ENCODE peak calls at places on chromosome 13, in five cellular contexts. G is breast epithelium, S is right atrium auricular region, H is heart right ventricle, W is aorta. K is an unnamed sample.

GRCh38 chr13:89310943-89311342 is 1639.8 kb downstream of the SLITRK5 start:
- DNase-seq in G (no peak), S (no peak), H (no peak), W (no peak), K (no peak)

GRCh38 chr13:65353951-65354350 is 1876.2 kb downstream of the PCDH9 start:
- DNase-seq in G (no peak), S (no peak), H (no peak), W (no peak), K (no peak)

GRCh38 chr13:50831510-50831909 is 12.0 kb downstream of the DLEU7 start:
- DNase-seq in G (no peak), S (no peak), H (no peak), W (no peak), K (no peak)

GRCh38 chr13:95296326-95296939 is 4.8 kb downstream of the ABCC4 start:
- DNase-seq in G (no peak), S (no peak), H (peak; percentile 38), W (no peak), K (peak; percentile 31)

GRCh38 chr13:31160857-31161582 is 684 bp downstream of the HSPH1 start:
- DNase-seq in G (peak; percentile 30), S (peak; percentile 63), H (peak; percentile 55), W (peak; percentile 88), K (peak; percentile 89)

GRCh38 chr13:32228330-32229041 is 86.7 kb downstream of the ZAR1L start:
- DNase-seq in G (no peak), S (no peak), H (no peak), W (no peak), K (no peak)

GRCh38 chr13:33194820-33195692 is 90.5 kb downstream of the STARD13 start:
- DNase-seq in G (no peak), S (no peak), H (no peak), W (no peak), K (peak; percentile 92)

GRCh38 chr13:77697208-77698103 is at the start of gene SLAIN1:
- DNase-seq in G (peak; percentile 67), S (peak; percentile 77), H (peak; percentile 84), W (peak; percentile 94), K (peak; percentile 39)

GRCh38 chr13:24005711-24006281 is 108.5 kb upstream of the C1QTNF9B start:
- DNase-seq in G (no peak), S (no peak), H (no peak), W (no peak), K (peak; percentile 34)

GRCh38 chr13:97142452-97142851 is 79.7 kb upstream of the MBNL2 start:
- DNase-seq in G (no peak), S (no peak), H (peak; percentile 20), W (no peak), K (no peak)

GRCh38 chr13:26442541-26442940 is 114.9 kb upstream of the WASF3 start:
- DNase-seq in G (no peak), S (no peak), H (no peak), W (no peak), K (peak; percentile 64)

GRCh38 chr13:59464926-59465325 is 698.8 kb downstream of the DIAPH3 start:
- DNase-seq in G (no peak), S (no peak), H (no peak), W (no peak), K (no peak)

GRCh38 chr13:27038323-27038722 is 133.3 kb downstream of the USP12 start:
- DNase-seq in G (no peak), S (no peak), H (no peak), W (no peak), K (peak; percentile 57)

GRCh38 chr13:97141564-97142005 is 80.5 kb upstream of the MBNL2 start:
- DNase-seq in G (peak; percentile 61), S (peak; percentile 70), H (no peak), W (no peak), K (peak; percentile 87)

GRCh38 chr13:57123660-57124059 is 17.1 kb upstream of the PRR20A start:
- DNase-seq in G (no peak), S (no peak), H (no peak), W (peak; percentile 76), K (no peak)

GRCh38 chr13:27229642-27230041 is 21.7 kb upstream of the RPL21 start:
- DNase-seq in G (no peak), S (no peak), H (no peak), W (no peak), K (no peak)

GRCh38 chr13:31328549-31329229 is 128.9 kb downstream of the B3GLCT start:
- DNase-seq in G (no peak), S (no peak), H (no peak), W (no peak), K (peak; percentile 52)

GRCh38 chr13:99624936-99625540 is 123.8 kb downstream of the TM9SF2 start:
- DNase-seq in G (no peak), S (no peak), H (no peak), W (no peak), K (no peak)

GRCh38 chr13:42930136-42930535 is 61.9 kb downstream of the EPSTI1 start:
- DNase-seq in G (no peak), S (no peak), H (no peak), W (no peak), K (peak; percentile 19)

GRCh38 chr13:109787135-109787954 is 962 bp upstream of the IRS2 start:
- DNase-seq in G (peak; percentile 56), S (no peak), H (peak; percentile 45), W (peak; percentile 83), K (peak; percentile 70)

GRCh38 chr13:109790071-109790470 is 3.7 kb upstream of the IRS2 start:
- DNase-seq in G (no peak), S (no peak), H (no peak), W (no peak), K (peak; percentile 63)

GRCh38 chr13:109786457-109787134 is at the start of gene IRS2:
- DNase-seq in G (peak; percentile 95), S (peak; percentile 98), H (peak; percentile 91), W (peak; percentile 97), K (peak; percentile 97)

GRCh38 chr13:109789262-109789661 is 2.9 kb upstream of the IRS2 start:
- DNase-seq in G (no peak), S (no peak), H (no peak), W (no peak), K (no peak)

GRCh38 chr13:109788372-109789195 is 2.2 kb upstream of the IRS2 start:
- DNase-seq in G (no peak), S (no peak), H (no peak), W (no peak), K (no peak)
- H3K4me3 ChIP-seq in G (no peak overlapping the region), S (no peak overlapping the region), H (no peak overlapping the region), W (no peak overlapping the region), K (peak overlapping the region; percentile 87)

GRCh38 chr13:113980489-113981064 is 6.7 kb upstream of the C13orf46 start:
- DNase-seq in G (no peak), S (no peak), H (no peak), W (peak; percentile 34), K (no peak)
- H3K36me3 ChIP-seq in G (no peaks in the 10 kb centered on the region), S (peaks cover 10% of the 10 kb centered on the region), H (peaks cover 30% of the 10 kb centered on the region), W (no peaks in the 10 kb centered on the region), K (peaks cover 50% of the 10 kb centered on the region)

GRCh38 chr13:98542568-98543379 is 34.1 kb downstream of the STK24 start:
- DNase-seq in G (no peak), S (no peak), H (no peak), W (no peak), K (no peak)

GRCh38 chr13:98541701-98542203 is 35.2 kb downstream of the STK24 start:
- DNase-seq in G (no peak), S (no peak), H (no peak), W (no peak), K (no peak)

GRCh38 chr13:98543380-98544104 is 33.4 kb downstream of the STK24 start:
- DNase-seq in G (no peak), S (no peak), H (no peak), W (no peak), K (no peak)

GRCh38 chr13:98546402-98546801 is 30.5 kb downstream of the STK24 start:
- DNase-seq in G (no peak), S (no peak), H (no peak), W (no peak), K (no peak)

GRCh38 chr13:98544105-98544710 is 32.7 kb downstream of the STK24 start:
- DNase-seq in G (no peak), S (no peak), H (no peak), W (no peak), K (no peak)
- H3K4me1 ChIP-seq in G (peaks cover 4% of the 10 kb centered on the region), S (peaks cover 79% of the 10 kb centered on the region), H (peaks cover 49% of the 10 kb centered on the region), W (peaks cover 2% of the 10 kb centered on the region), K (peaks cover 69% of the 10 kb centered on the region)

GRCh38 chr13:109140054-109140776 is 510.8 kb downstream of the MYO16 start:
- DNase-seq in G (no peak), S (no peak), H (no peak), W (no peak), K (no peak)

GRCh38 chr13:109136873-109137272 is 507.5 kb downstream of the MYO16 start:
- DNase-seq in G (no peak), S (no peak), H (no peak), W (no peak), K (no peak)

GRCh38 chr13:109139346-109139745 is 509.9 kb downstream of the MYO16 start:
- DNase-seq in G (no peak), S (no peak), H (no peak), W (no peak), K (no peak)

GRCh38 chr13:109141716-109142115 is 512.3 kb downstream of the MYO16 start:
- DNase-seq in G (no peak), S (no peak), H (no peak), W (no peak), K (no peak)

DNA sequence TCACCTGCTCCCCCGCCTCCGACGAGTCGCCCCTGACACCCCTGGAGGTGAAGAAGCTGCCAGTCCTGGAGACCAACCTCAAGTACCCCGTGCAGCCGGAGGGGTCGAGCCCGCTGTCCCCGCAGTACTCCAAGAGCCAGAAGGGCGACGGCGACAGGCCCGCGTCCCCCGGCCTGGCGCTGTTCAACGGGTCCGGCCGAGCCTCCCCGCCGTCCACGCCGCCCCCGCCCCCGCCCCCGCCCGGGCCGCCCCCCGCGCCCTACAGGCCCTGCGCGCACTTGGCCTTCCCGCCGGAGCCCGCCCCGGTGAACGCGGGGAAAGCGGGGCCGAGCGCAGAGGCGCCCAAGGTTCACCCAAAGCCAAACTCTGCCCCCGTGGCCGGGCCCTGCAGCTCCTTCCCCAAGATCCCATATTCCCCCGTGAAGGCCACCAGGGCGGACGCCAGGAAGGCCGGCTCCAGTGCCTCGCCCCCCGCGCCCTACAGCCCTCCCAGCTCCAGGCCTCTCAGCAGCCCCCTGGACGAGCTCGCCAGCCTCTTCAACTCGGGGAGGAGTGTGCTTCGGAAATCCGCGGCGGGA is 511.5 kb downstream of the MYO16 start:
- DNase-seq in G (no peak), S (no peak), H (no peak), W (no peak), K (no peak)
- H3K4me3 ChIP-seq in G (peak overlapping the region; percentile 46), S (peak overlapping the region; percentile 46), H (peak overlapping the region; percentile 27), W (peak overlapping the region; percentile 35), K (peak overlapping the region; percentile 62)

DNA sequence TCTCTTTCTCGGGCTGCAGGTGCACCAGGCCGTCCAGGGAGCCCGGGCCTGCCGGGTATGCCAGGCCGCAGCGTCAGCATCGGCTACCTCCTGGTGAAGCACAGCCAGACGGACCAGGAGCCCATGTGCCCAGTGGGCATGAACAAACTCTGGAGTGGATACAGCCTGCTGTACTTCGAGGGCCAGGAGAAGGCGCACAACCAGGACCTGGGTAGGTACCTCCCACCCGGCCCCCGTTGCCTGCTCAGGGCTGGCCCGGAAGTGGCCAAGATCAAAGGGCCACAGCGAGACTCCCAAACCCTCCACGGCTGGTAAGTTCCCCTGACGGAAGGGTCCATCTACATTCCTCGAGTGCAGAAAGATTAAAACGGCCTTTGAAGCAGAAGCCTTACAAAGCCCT is 55.1 kb downstream of the RAB20 start:
- DNase-seq in G (no peak), S (no peak), H (no peak), W (no peak), K (no peak)
- H3K36me3 ChIP-seq in G (no peaks in the 10 kb centered on the region), S (peaks cover 85% of the 10 kb centered on the region), H (peaks cover 94% of the 10 kb centered on the region), W (peaks cover 3% of the 10 kb centered on the region), K (peaks cover 94% of the 10 kb centered on the region)

GRCh38 chr13:29855009-29855408 is 4.6 kb upstream of the UBL3 start:
- DNase-seq in G (no peak), S (no peak), H (no peak), W (no peak), K (no peak)
- H3K4me1 ChIP-seq in G (no peaks in the 10 kb centered on the region), S (peaks cover 11% of the 10 kb centered on the region), H (no peaks in the 10 kb centered on the region), W (no peaks in the 10 kb centered on the region), K (peaks cover 28% of the 10 kb centered on the region)

GRCh38 chr13:44142540-44142867 is 231.1 kb upstream of the SERP2 start:
- DNase-seq in G (no peak), S (no peak), H (no peak), W (no peak), K (no peak)
- H3K4me3 ChIP-seq in G (peak overlapping the region; percentile 59), S (peak overlapping the region; percentile 57), H (peak overlapping the region; percentile 39), W (peak overlapping the region; percentile 56), K (peak overlapping the region; percentile 85)